ENCODE peak calls at places on chromosomes 3 and 15, in seven cellular contexts. One of them, this sample, is unnamed. For H3K4me1, the result is how much of the 10 kb centered on the place peaks cover.

GRCh38 chr15:69629631-69630161 is 177.1 kb downstream of the RPLP1 start:
- DNase-seq in adrenal gland: no peak
- DNase-seq in ovary: no peak
- DNase-seq in uterus: no peak
- DNase-seq in cardiac muscle cell: no peak
- DNase-seq in Panc1: no peak
- DNase-seq in OCI-LY7: no peak
- DNase-seq in this sample: no peak

GRCh38 chr3:42706721-42707619 is 4.4 kb upstream of the HHATL start:
- DNase-seq in adrenal gland: no peak
- DNase-seq in ovary: no peak
- DNase-seq in uterus: no peak
- DNase-seq in cardiac muscle cell: no peak
- DNase-seq in Panc1: no peak
- DNase-seq in OCI-LY7: no peak
- DNase-seq in this sample: no peak

GRCh38 chr3:11060500-11061251 is 68.1 kb downstream of the SLC6A1 start:
- DNase-seq in adrenal gland: peak
- DNase-seq in ovary: peak
- DNase-seq in uterus: peak
- DNase-seq in cardiac muscle cell: peak
- DNase-seq in Panc1: no peak
- DNase-seq in OCI-LY7: peak
- DNase-seq in this sample: peak

GRCh38 chr3:58111513-58112184 is 99.1 kb downstream of the DNASE1L3 start:
- DNase-seq in adrenal gland: no peak
- DNase-seq in ovary: no peak
- DNase-seq in uterus: no peak
- DNase-seq in cardiac muscle cell: no peak
- DNase-seq in Panc1: no peak
- DNase-seq in OCI-LY7: no peak
- DNase-seq in this sample: no peak

GRCh38 chr3:156341831-156342416 is 213.0 kb downstream of the SSR3 start:
- DNase-seq in adrenal gland: no peak
- DNase-seq in ovary: no peak
- DNase-seq in uterus: no peak
- DNase-seq in cardiac muscle cell: no peak
- DNase-seq in Panc1: no peak
- DNase-seq in OCI-LY7: peak
- DNase-seq in this sample: no peak

GRCh38 chr3:143216709-143217182 is 97.2 kb downstream of the CHST2 start:
- DNase-seq in adrenal gland: no peak
- DNase-seq in ovary: no peak
- DNase-seq in uterus: no peak
- DNase-seq in cardiac muscle cell: no peak
- DNase-seq in Panc1: no peak
- DNase-seq in OCI-LY7: peak
- DNase-seq in this sample: no peak

GRCh38 chr3:178421069-178421468 is 115.2 kb upstream of the KCNMB2 start:
- DNase-seq in adrenal gland: no peak
- DNase-seq in ovary: no peak
- DNase-seq in uterus: no peak
- DNase-seq in cardiac muscle cell: no peak
- DNase-seq in Panc1: no peak
- DNase-seq in OCI-LY7: no peak
- DNase-seq in this sample: no peak

GRCh38 chr3:49805884-49806701 is 3.0 kb downstream of the INKA1 start:
- DNase-seq in adrenal gland: peak
- DNase-seq in ovary: peak
- DNase-seq in uterus: peak
- DNase-seq in cardiac muscle cell: no peak
- DNase-seq in Panc1: no peak
- DNase-seq in OCI-LY7: peak
- DNase-seq in this sample: no peak

GRCh38 chr15:56261854-56262509 is 18.3 kb upstream of the RFX7 start:
- DNase-seq in adrenal gland: no peak
- DNase-seq in ovary: no peak
- DNase-seq in uterus: no peak
- DNase-seq in cardiac muscle cell: no peak
- DNase-seq in Panc1: no peak
- DNase-seq in OCI-LY7: no peak
- DNase-seq in this sample: no peak

GRCh38 chr15:101539930-101540329 is 50.4 kb upstream of the PCSK6 start:
- DNase-seq in adrenal gland: peak
- DNase-seq in ovary: no peak
- DNase-seq in uterus: no peak
- DNase-seq in cardiac muscle cell: no peak
- DNase-seq in Panc1: no peak
- DNase-seq in OCI-LY7: no peak
- DNase-seq in this sample: no peak

GRCh38 chr3:102248981-102249705 is 185.7 kb upstream of the ZPLD1 start:
- DNase-seq in adrenal gland: no peak
- DNase-seq in ovary: no peak
- DNase-seq in uterus: no peak
- DNase-seq in cardiac muscle cell: no peak
- DNase-seq in Panc1: no peak
- DNase-seq in OCI-LY7: no peak
- DNase-seq in this sample: no peak

GRCh38 chr3:29408676-29409075 is 127.8 kb downstream of the RBMS3 start:
- DNase-seq in adrenal gland: no peak
- DNase-seq in ovary: no peak
- DNase-seq in uterus: no peak
- DNase-seq in cardiac muscle cell: no peak
- DNase-seq in Panc1: no peak
- DNase-seq in OCI-LY7: no peak
- DNase-seq in this sample: no peak

GRCh38 chr3:123066896-123067688 is at the start of gene PDIA5:
- DNase-seq in adrenal gland: peak
- DNase-seq in ovary: peak
- DNase-seq in uterus: peak
- DNase-seq in cardiac muscle cell: peak
- DNase-seq in Panc1: peak
- DNase-seq in OCI-LY7: peak
- DNase-seq in this sample: peak

GRCh38 chr3:163914567-163914966 is 1163.7 kb downstream of the SI start:
- DNase-seq in adrenal gland: no peak
- DNase-seq in ovary: no peak
- DNase-seq in uterus: no peak
- DNase-seq in cardiac muscle cell: no peak
- DNase-seq in Panc1: no peak
- DNase-seq in OCI-LY7: no peak
- DNase-seq in this sample: no peak
- H3K4me1 ChIP-seq in adrenal gland: under half
- H3K4me1 ChIP-seq in ovary: under half
- H3K4me1 ChIP-seq in uterus: under half
- H3K4me1 ChIP-seq in cardiac muscle cell: under half
- H3K4me1 ChIP-seq in Panc1: under half
- H3K4me1 ChIP-seq in OCI-LY7: under half
- H3K4me1 ChIP-seq in this sample: under half

GRCh38 chr3:458124-458523 is 261.6 kb downstream of the CHL1 start:
- DNase-seq in adrenal gland: no peak
- DNase-seq in ovary: no peak
- DNase-seq in uterus: no peak
- DNase-seq in cardiac muscle cell: no peak
- DNase-seq in Panc1: no peak
- DNase-seq in OCI-LY7: no peak
- DNase-seq in this sample: no peak

GRCh38 chr3:454986-455385 is 258.4 kb downstream of the CHL1 start:
- DNase-seq in adrenal gland: no peak
- DNase-seq in ovary: no peak
- DNase-seq in uterus: no peak
- DNase-seq in cardiac muscle cell: no peak
- DNase-seq in Panc1: no peak
- DNase-seq in OCI-LY7: no peak
- DNase-seq in this sample: no peak

GRCh38 chr3:449711-450110 is 253.1 kb downstream of the CHL1 start:
- DNase-seq in adrenal gland: no peak
- DNase-seq in ovary: no peak
- DNase-seq in uterus: no peak
- DNase-seq in cardiac muscle cell: no peak
- DNase-seq in Panc1: no peak
- DNase-seq in OCI-LY7: no peak
- DNase-seq in this sample: no peak

GRCh38 chr3:447671-448070 is 251.1 kb downstream of the CHL1 start:
- DNase-seq in adrenal gland: no peak
- DNase-seq in ovary: no peak
- DNase-seq in uterus: no peak
- DNase-seq in cardiac muscle cell: no peak
- DNase-seq in Panc1: no peak
- DNase-seq in OCI-LY7: no peak
- DNase-seq in this sample: no peak

GRCh38 chr3:452221-452620 is 255.7 kb downstream of the CHL1 start:
- DNase-seq in adrenal gland: no peak
- DNase-seq in ovary: no peak
- DNase-seq in uterus: no peak
- DNase-seq in cardiac muscle cell: no peak
- DNase-seq in Panc1: no peak
- DNase-seq in OCI-LY7: no peak
- DNase-seq in this sample: no peak
- H3K4me1 ChIP-seq in adrenal gland: under half
- H3K4me1 ChIP-seq in ovary: under half
- H3K4me1 ChIP-seq in uterus: under half
- H3K4me1 ChIP-seq in cardiac muscle cell: under half
- H3K4me1 ChIP-seq in Panc1: under half
- H3K4me1 ChIP-seq in OCI-LY7: under half
- H3K4me1 ChIP-seq in this sample: under half

GRCh38 chr15:96348112-96349027 is 17.9 kb downstream of the NR2F2 start:
- DNase-seq in adrenal gland: no peak
- DNase-seq in ovary: no peak
- DNase-seq in uterus: no peak
- DNase-seq in cardiac muscle cell: no peak
- DNase-seq in Panc1: no peak
- DNase-seq in OCI-LY7: no peak
- DNase-seq in this sample: peak
- H3K4me1 ChIP-seq in adrenal gland: under half
- H3K4me1 ChIP-seq in ovary: under half
- H3K4me1 ChIP-seq in uterus: under half
- H3K4me1 ChIP-seq in cardiac muscle cell: under half
- H3K4me1 ChIP-seq in Panc1: under half
- H3K4me1 ChIP-seq in OCI-LY7: under half
- H3K4me1 ChIP-seq in this sample: half or more

GRCh38 chr3:15797600-15798303 is at the start of gene ANKRD28:
- DNase-seq in adrenal gland: no peak
- DNase-seq in ovary: no peak
- DNase-seq in uterus: no peak
- DNase-seq in cardiac muscle cell: peak
- DNase-seq in Panc1: peak
- DNase-seq in OCI-LY7: peak
- DNase-seq in this sample: peak
- H3K4me1 ChIP-seq in adrenal gland: under half
- H3K4me1 ChIP-seq in ovary: under half
- H3K4me1 ChIP-seq in uterus: under half
- H3K4me1 ChIP-seq in cardiac muscle cell: under half
- H3K4me1 ChIP-seq in Panc1: under half
- H3K4me1 ChIP-seq in OCI-LY7: under half
- H3K4me1 ChIP-seq in this sample: under half

GRCh38 chr3:113744941-113745272 is 1.1 kb downstream of the NAA50 start:
- DNase-seq in adrenal gland: no peak
- DNase-seq in ovary: no peak
- DNase-seq in uterus: no peak
- DNase-seq in cardiac muscle cell: no peak
- DNase-seq in Panc1: no peak
- DNase-seq in OCI-LY7: no peak
- DNase-seq in this sample: no peak

GRCh38 chr3:113747719-113748046 is 848 bp downstream of the ATP6V1A start:
- DNase-seq in adrenal gland: no peak
- DNase-seq in ovary: no peak
- DNase-seq in uterus: no peak
- DNase-seq in cardiac muscle cell: peak
- DNase-seq in Panc1: no peak
- DNase-seq in OCI-LY7: peak
- DNase-seq in this sample: peak

GRCh38 chr3:113746069-113746954 is at the start of gene NAA50:
- DNase-seq in adrenal gland: peak
- DNase-seq in ovary: peak
- DNase-seq in uterus: peak
- DNase-seq in cardiac muscle cell: peak
- DNase-seq in Panc1: peak
- DNase-seq in OCI-LY7: peak
- DNase-seq in this sample: peak

GRCh38 chr3:113746955-113747718 is at the start of gene ATP6V1A:
- DNase-seq in adrenal gland: peak
- DNase-seq in ovary: peak
- DNase-seq in uterus: peak
- DNase-seq in cardiac muscle cell: peak
- DNase-seq in Panc1: no peak
- DNase-seq in OCI-LY7: peak
- DNase-seq in this sample: peak

DNA sequence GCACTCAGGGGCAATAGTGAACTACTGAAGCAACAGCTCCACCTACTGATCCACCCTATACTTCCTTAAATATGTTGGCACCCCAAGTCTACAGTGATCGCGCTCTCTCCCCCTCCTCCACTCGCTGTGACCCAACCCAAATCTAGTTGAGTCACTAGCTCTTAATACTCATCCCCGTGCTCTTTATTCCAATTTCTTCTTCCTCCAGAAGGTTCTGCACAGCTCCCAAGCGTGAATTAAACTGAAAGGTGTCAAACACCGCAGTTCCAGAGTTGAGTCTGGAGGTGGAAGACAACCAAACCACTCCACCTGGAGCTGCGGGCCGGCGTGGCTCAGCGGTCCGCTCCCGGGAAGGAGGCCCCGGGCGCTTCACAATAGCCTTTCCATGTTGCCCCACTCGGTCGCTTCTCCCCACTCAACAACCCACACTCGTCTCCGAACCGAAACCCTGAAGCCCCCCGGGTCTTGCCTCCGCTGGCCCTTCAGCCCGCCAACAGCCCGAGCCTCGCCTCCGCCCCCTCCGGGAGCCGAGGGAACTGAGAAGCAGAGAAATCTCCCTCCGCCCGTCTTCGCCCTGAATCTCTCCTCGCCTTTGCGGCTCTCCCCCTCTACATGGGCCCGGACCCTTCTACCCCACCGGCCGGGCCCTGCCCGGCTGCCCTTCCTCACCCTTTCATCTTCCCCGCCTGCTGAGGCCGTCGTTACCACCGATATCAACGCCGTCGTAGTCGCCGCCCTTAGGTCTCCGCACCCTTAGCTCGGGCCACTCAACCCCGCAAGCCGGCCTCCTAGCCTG is 578 bp downstream of the NAA50 start:
- DNase-seq in adrenal gland: peak
- DNase-seq in ovary: peak
- DNase-seq in uterus: peak
- DNase-seq in cardiac muscle cell: peak
- DNase-seq in Panc1: peak
- DNase-seq in OCI-LY7: peak
- DNase-seq in this sample: peak
- H3K4me1 ChIP-seq in adrenal gland: under half
- H3K4me1 ChIP-seq in ovary: under half
- H3K4me1 ChIP-seq in uterus: under half
- H3K4me1 ChIP-seq in cardiac muscle cell: under half
- H3K4me1 ChIP-seq in Panc1: half or more
- H3K4me1 ChIP-seq in OCI-LY7: half or more
- H3K4me1 ChIP-seq in this sample: under half

DNA sequence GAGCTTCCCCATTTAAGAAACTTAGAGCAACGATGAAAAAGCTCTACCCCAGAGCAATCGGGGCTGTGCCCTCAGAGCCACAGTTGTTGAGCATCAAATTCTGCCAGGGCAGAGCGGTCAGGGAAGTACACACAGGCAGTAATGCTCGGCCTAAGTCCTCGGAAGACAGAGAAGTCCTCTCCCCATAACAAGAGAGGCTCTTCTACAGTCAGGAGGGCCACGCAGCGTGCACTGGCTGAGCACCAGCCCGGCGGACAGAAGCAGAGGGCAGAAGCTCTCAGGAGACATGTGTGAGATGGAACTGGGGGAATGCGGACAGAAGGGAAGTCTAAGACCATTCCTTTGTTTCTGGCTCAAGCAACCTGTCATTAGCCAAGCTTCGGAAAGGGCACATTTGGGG is 95.9 kb downstream of the XXYLT1 start:
- DNase-seq in adrenal gland: no peak
- DNase-seq in ovary: no peak
- DNase-seq in uterus: peak
- DNase-seq in cardiac muscle cell: no peak
- DNase-seq in Panc1: no peak
- DNase-seq in OCI-LY7: no peak
- DNase-seq in this sample: no peak
- H3K4me1 ChIP-seq in adrenal gland: under half
- H3K4me1 ChIP-seq in ovary: under half
- H3K4me1 ChIP-seq in uterus: under half
- H3K4me1 ChIP-seq in cardiac muscle cell: under half
- H3K4me1 ChIP-seq in Panc1: under half
- H3K4me1 ChIP-seq in OCI-LY7: under half
- H3K4me1 ChIP-seq in this sample: under half

This sample was measured in neural progenitor cell.